ENCODE peak calls at places on chromosome 19, in ten cellular contexts. Z, Q, V, M, J, L, T, C, U and G are unnamed samples.

GRCh38 chr19:7230826-7231225 is 63.4 kb downstream of the INSR start:
- DNase-seq in V (no peak), T (no peak), Q (no peak), L (peak; percentile 60), M (peak; percentile 86), Z (no peak), J (peak; percentile 87), U (no peak), C (no peak), G (no peak)

GRCh38 chr19:19530423-19530804 is 1.7 kb downstream of the YJEFN3 start:
- DNase-seq in Z (no peak), J (no peak), Q (no peak), U (no peak), M (no peak), L (no peak), V (no peak), C (no peak), T (no peak), G (no peak)

GRCh38 chr19:34808566-34808965 is 35.6 kb upstream of the ZNF599 start:
- DNase-seq in Q (peak; percentile 40), V (no peak), T (peak; percentile 78), J (no peak), Z (no peak), L (no peak), M (no peak), C (no peak), U (peak; percentile 55), G (no peak)

GRCh38 chr19:13888281-13888680 is 11.3 kb downstream of the NANOS3 start:
- DNase-seq in L (no peak), Q (no peak), M (no peak), Z (no peak), V (no peak), T (peak; percentile 50), J (no peak), U (no peak), C (no peak), G (no peak)

GRCh38 chr19:17949956-17950309 is 17.0 kb upstream of the KCNN1 start:
- DNase-seq in Q (peak; percentile 30), J (no peak), Z (no peak), M (no peak), U (no peak), L (no peak), C (no peak), V (no peak), T (no peak), G (no peak)

GRCh38 chr19:41848666-41849065 is 3.8 kb downstream of the DMRTC2 start:
- DNase-seq in L (no peak), T (no peak), M (no peak), C (no peak), J (no peak), U (no peak), Z (no peak), Q (no peak), V (no peak), G (no peak)

GRCh38 chr19:37975596-37976515 is 68.8 kb downstream of the SIPA1L3 start:
- DNase-seq in V (no peak), J (no peak), T (no peak), C (no peak), U (no peak), M (no peak), L (no peak), Z (no peak), Q (no peak), G (no peak)

GRCh38 chr19:58054792-58055482 is 4.1 kb upstream of the ZNF135 start:
- DNase-seq in U (no peak), Q (no peak), M (peak; percentile 51), C (no peak), J (peak; percentile 67), T (no peak), Z (no peak), L (peak; percentile 56), V (no peak), G (no peak)

GRCh38 chr19:40744554-40745401 is 5.5 kb downstream of the ACTMAP start:
- DNase-seq in U (no peak), C (no peak), V (no peak), Q (no peak), L (no peak), Z (no peak), T (no peak), J (no peak), M (no peak), G (no peak)

GRCh38 chr19:35044317-35045117 is 3.0 kb downstream of the HPN start:
- DNase-seq in U (peak; percentile 16), V (peak; percentile 16), L (peak; percentile 67), Z (no peak), M (peak; percentile 69), Q (peak; percentile 85), J (peak; percentile 78), T (peak; percentile 48), C (peak; percentile 92), G (peak; percentile 86)

GRCh38 chr19:27671876-27672275 is 1541.1 kb downstream of the UQCRFS1 start:
- DNase-seq in Q (no peak), U (no peak), Z (no peak), L (no peak), V (no peak), C (no peak), M (no peak), J (no peak), T (no peak), G (no peak)

GRCh38 chr19:12623361-12624031 is 12.8 kb downstream of the ZNF791 start:
- DNase-seq in Q (no peak), V (no peak), Z (no peak), U (no peak), L (no peak), J (no peak), M (no peak), T (no peak), C (no peak), G (no peak)

GRCh38 chr19:17510220-17510993 is 1.0 kb upstream of the PGLS start:
- DNase-seq in L (no peak), Q (no peak), M (no peak), C (peak; percentile 57), T (no peak), J (no peak), U (no peak), V (no peak), Z (no peak), G (no peak)

GRCh38 chr19:13459351-13459750 is 46.9 kb downstream of the CACNA1A start:
- DNase-seq in J (no peak), V (peak; percentile 14), Q (no peak), M (no peak), U (no peak), T (no peak), Z (no peak), L (no peak), C (no peak), G (peak; percentile 74)